ENCODE peak calls at places on chromosomes 13 and 19, in eight cellular contexts. One of them, this sample, is unnamed.

GRCh38 chr13:111213964-111214726 is 99.0 kb downstream of the ARHGEF7 start:
- DNase-seq in stomach: no peak
- DNase-seq in left lung: peak
- DNase-seq in progenitor cell of endocrine pancreas: no peak
- DNase-seq in bronchial epithelial cell: no peak
- DNase-seq in astrocyte of the spinal cord: no peak
- DNase-seq in thyroid gland: peak
- DNase-seq in mesothelial cell of epicardium: no peak
- DNase-seq in this sample: no peak

GRCh38 chr19:35098413-35099049 is 17.1 kb upstream of the FXYD3 start:
- DNase-seq in stomach: peak
- DNase-seq in left lung: no peak
- DNase-seq in progenitor cell of endocrine pancreas: no peak
- DNase-seq in bronchial epithelial cell: peak
- DNase-seq in astrocyte of the spinal cord: no peak
- DNase-seq in thyroid gland: peak
- DNase-seq in mesothelial cell of epicardium: no peak
- DNase-seq in this sample: no peak

GRCh38 chr13:50537029-50537428 is 306.5 kb downstream of the DLEU7 start:
- DNase-seq in stomach: no peak
- DNase-seq in left lung: no peak
- DNase-seq in progenitor cell of endocrine pancreas: no peak
- DNase-seq in bronchial epithelial cell: peak
- DNase-seq in astrocyte of the spinal cord: no peak
- DNase-seq in thyroid gland: no peak
- DNase-seq in mesothelial cell of epicardium: no peak
- DNase-seq in this sample: no peak

GRCh38 chr19:28445826-28446225 is 767.1 kb downstream of the UQCRFS1 start:
- DNase-seq in stomach: no peak
- DNase-seq in left lung: no peak
- DNase-seq in progenitor cell of endocrine pancreas: no peak
- DNase-seq in bronchial epithelial cell: no peak
- DNase-seq in astrocyte of the spinal cord: no peak
- DNase-seq in thyroid gland: no peak
- DNase-seq in mesothelial cell of epicardium: no peak
- DNase-seq in this sample: no peak

GRCh38 chr13:59771272-59771671 is 392.5 kb downstream of the DIAPH3 start:
- DNase-seq in stomach: no peak
- DNase-seq in left lung: no peak
- DNase-seq in progenitor cell of endocrine pancreas: no peak
- DNase-seq in bronchial epithelial cell: no peak
- DNase-seq in astrocyte of the spinal cord: peak
- DNase-seq in thyroid gland: no peak
- DNase-seq in mesothelial cell of epicardium: no peak
- DNase-seq in this sample: no peak

GRCh38 chr19:3184847-3185481 is 766 bp upstream of the NCLN start:
- DNase-seq in stomach: peak
- DNase-seq in left lung: peak
- DNase-seq in progenitor cell of endocrine pancreas: no peak
- DNase-seq in bronchial epithelial cell: no peak
- DNase-seq in astrocyte of the spinal cord: no peak
- DNase-seq in thyroid gland: peak
- DNase-seq in mesothelial cell of epicardium: no peak
- DNase-seq in this sample: no peak

GRCh38 chr19:48648134-48648533 is 2.1 kb upstream of the CA11 start:
- DNase-seq in stomach: no peak
- DNase-seq in left lung: no peak
- DNase-seq in progenitor cell of endocrine pancreas: no peak
- DNase-seq in bronchial epithelial cell: no peak
- DNase-seq in astrocyte of the spinal cord: no peak
- DNase-seq in thyroid gland: no peak
- DNase-seq in mesothelial cell of epicardium: no peak
- DNase-seq in this sample: no peak

GRCh38 chr19:10295305-10295846 is 5.6 kb downstream of the ICAM5 start:
- DNase-seq in stomach: peak
- DNase-seq in left lung: peak
- DNase-seq in progenitor cell of endocrine pancreas: no peak
- DNase-seq in bronchial epithelial cell: no peak
- DNase-seq in astrocyte of the spinal cord: no peak
- DNase-seq in thyroid gland: peak
- DNase-seq in mesothelial cell of epicardium: no peak
- DNase-seq in this sample: peak

GRCh38 chr13:89988206-89988605 is 1359.3 kb upstream of the MIR17HG start:
- DNase-seq in stomach: no peak
- DNase-seq in left lung: no peak
- DNase-seq in progenitor cell of endocrine pancreas: no peak
- DNase-seq in bronchial epithelial cell: no peak
- DNase-seq in astrocyte of the spinal cord: no peak
- DNase-seq in thyroid gland: no peak
- DNase-seq in mesothelial cell of epicardium: no peak
- DNase-seq in this sample: no peak

GRCh38 chr13:111280666-111281577 is 39.5 kb upstream of the TEX29 start:
- DNase-seq in stomach: no peak
- DNase-seq in left lung: no peak
- DNase-seq in progenitor cell of endocrine pancreas: no peak
- DNase-seq in bronchial epithelial cell: peak
- DNase-seq in astrocyte of the spinal cord: peak
- DNase-seq in thyroid gland: no peak
- DNase-seq in mesothelial cell of epicardium: no peak
- DNase-seq in this sample: no peak

GRCh38 chr19:35249848-35250711 is 1.3 kb downstream of the LSR start:
- DNase-seq in stomach: no peak
- DNase-seq in left lung: peak
- DNase-seq in progenitor cell of endocrine pancreas: no peak
- DNase-seq in bronchial epithelial cell: no peak
- DNase-seq in astrocyte of the spinal cord: no peak
- DNase-seq in thyroid gland: no peak
- DNase-seq in mesothelial cell of epicardium: peak
- DNase-seq in this sample: no peak

GRCh38 chr19:10454267-10454666 is 33.9 kb downstream of the PDE4A start:
- DNase-seq in stomach: no peak
- DNase-seq in left lung: no peak
- DNase-seq in progenitor cell of endocrine pancreas: peak
- DNase-seq in bronchial epithelial cell: no peak
- DNase-seq in astrocyte of the spinal cord: no peak
- DNase-seq in thyroid gland: no peak
- DNase-seq in mesothelial cell of epicardium: no peak
- DNase-seq in this sample: no peak

GRCh38 chr13:113542751-113543424 is 41.7 kb upstream of the TFDP1 start:
- DNase-seq in stomach: no peak
- DNase-seq in left lung: peak
- DNase-seq in progenitor cell of endocrine pancreas: no peak
- DNase-seq in bronchial epithelial cell: no peak
- DNase-seq in astrocyte of the spinal cord: no peak
- DNase-seq in thyroid gland: no peak
- DNase-seq in mesothelial cell of epicardium: no peak
- DNase-seq in this sample: no peak

GRCh38 chr19:14682084-14682483 is 7.4 kb upstream of the ADGRE3 start:
- DNase-seq in stomach: no peak
- DNase-seq in left lung: no peak
- DNase-seq in progenitor cell of endocrine pancreas: no peak
- DNase-seq in bronchial epithelial cell: no peak
- DNase-seq in astrocyte of the spinal cord: no peak
- DNase-seq in thyroid gland: no peak
- DNase-seq in mesothelial cell of epicardium: no peak
- DNase-seq in this sample: no peak

DNA sequence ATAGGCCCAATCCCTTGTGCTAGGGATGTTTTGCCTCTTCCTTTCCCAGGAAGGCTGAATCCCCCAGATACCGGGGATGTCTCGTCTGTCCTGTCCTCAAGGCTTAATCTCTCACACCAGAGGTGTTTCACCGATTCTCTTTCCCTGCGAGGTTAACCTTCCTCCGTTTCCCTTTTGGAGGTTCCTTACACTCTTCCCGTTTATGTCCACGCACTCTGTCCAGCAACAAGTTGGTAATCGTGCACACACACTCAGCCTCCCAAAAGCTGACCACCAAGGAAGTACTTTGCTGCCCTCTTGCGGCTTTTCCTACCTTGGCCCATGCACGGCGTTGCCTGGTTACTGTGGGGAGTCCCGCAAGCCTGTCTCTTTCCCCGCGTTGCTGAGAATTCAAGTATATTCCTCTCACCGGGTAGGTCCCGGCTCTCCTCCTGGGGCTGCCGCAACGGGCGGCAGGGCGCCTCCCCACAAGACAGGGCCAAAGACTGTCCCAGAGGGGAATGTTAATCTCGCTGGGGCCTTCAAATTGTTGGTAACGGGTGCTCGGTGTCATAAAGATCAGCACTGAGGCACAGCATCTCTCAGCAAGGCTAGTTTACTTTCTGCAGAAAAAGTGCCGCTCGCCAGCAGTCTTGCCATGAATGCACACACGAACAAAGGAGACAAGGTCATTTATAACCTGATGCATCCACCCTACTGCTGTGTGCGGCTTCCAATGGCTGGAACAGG is 36.7 kb upstream of the CD177 start:
- DNase-seq in stomach: peak
- DNase-seq in left lung: no peak
- DNase-seq in progenitor cell of endocrine pancreas: no peak
- DNase-seq in bronchial epithelial cell: peak
- DNase-seq in astrocyte of the spinal cord: no peak
- DNase-seq in thyroid gland: no peak
- DNase-seq in mesothelial cell of epicardium: no peak
- DNase-seq in this sample: no peak
- TF ChIP-seq CTCF in stomach: no peak
- TF ChIP-seq CTCF in left lung: no peak
- TF ChIP-seq CTCF in progenitor cell of endocrine pancreas: peak
- TF ChIP-seq CTCF in bronchial epithelial cell: peak
- TF ChIP-seq CTCF in astrocyte of the spinal cord: peak
- TF ChIP-seq CTCF in thyroid gland: no peak
- TF ChIP-seq CTCF in mesothelial cell of epicardium: no peak
- TF ChIP-seq CTCF in this sample: no peak

GRCh38 chr13:53311561-53311960 is 282.9 kb downstream of the OLFM4 start:
- DNase-seq in stomach: no peak
- DNase-seq in left lung: no peak
- DNase-seq in progenitor cell of endocrine pancreas: no peak
- DNase-seq in bronchial epithelial cell: no peak
- DNase-seq in astrocyte of the spinal cord: no peak
- DNase-seq in thyroid gland: no peak
- DNase-seq in mesothelial cell of epicardium: no peak
- DNase-seq in this sample: no peak
- TF ChIP-seq CTCF in stomach: no peak
- TF ChIP-seq CTCF in left lung: no peak
- TF ChIP-seq CTCF in progenitor cell of endocrine pancreas: peak
- TF ChIP-seq CTCF in bronchial epithelial cell: no peak
- TF ChIP-seq CTCF in astrocyte of the spinal cord: no peak
- TF ChIP-seq CTCF in thyroid gland: no peak
- TF ChIP-seq CTCF in mesothelial cell of epicardium: no peak
- TF ChIP-seq CTCF in this sample: no peak

GRCh38 chr19:55599468-55600335 is at the start of the genes FIZ1 and ZNF524:
- DNase-seq in stomach: peak
- DNase-seq in left lung: peak
- DNase-seq in progenitor cell of endocrine pancreas: peak
- DNase-seq in bronchial epithelial cell: peak
- DNase-seq in astrocyte of the spinal cord: peak
- DNase-seq in thyroid gland: peak
- DNase-seq in mesothelial cell of epicardium: peak
- DNase-seq in this sample: peak

GRCh38 chr19:55597493-55597892 is 1.8 kb downstream of the FIZ1 start:
- DNase-seq in stomach: no peak
- DNase-seq in left lung: no peak
- DNase-seq in progenitor cell of endocrine pancreas: no peak
- DNase-seq in bronchial epithelial cell: no peak
- DNase-seq in astrocyte of the spinal cord: no peak
- DNase-seq in thyroid gland: no peak
- DNase-seq in mesothelial cell of epicardium: no peak
- DNase-seq in this sample: no peak

GRCh38 chr19:55598034-55598433 is 1.3 kb downstream of the FIZ1 start:
- DNase-seq in stomach: no peak
- DNase-seq in left lung: no peak
- DNase-seq in progenitor cell of endocrine pancreas: no peak
- DNase-seq in bronchial epithelial cell: no peak
- DNase-seq in astrocyte of the spinal cord: no peak
- DNase-seq in thyroid gland: no peak
- DNase-seq in mesothelial cell of epicardium: no peak
- DNase-seq in this sample: no peak

GRCh38 chr19:55600336-55601028 is 394 bp downstream of the ZNF524 start:
- DNase-seq in stomach: no peak
- DNase-seq in left lung: no peak
- DNase-seq in progenitor cell of endocrine pancreas: peak
- DNase-seq in bronchial epithelial cell: no peak
- DNase-seq in astrocyte of the spinal cord: peak
- DNase-seq in thyroid gland: peak
- DNase-seq in mesothelial cell of epicardium: no peak
- DNase-seq in this sample: no peak

DNA sequence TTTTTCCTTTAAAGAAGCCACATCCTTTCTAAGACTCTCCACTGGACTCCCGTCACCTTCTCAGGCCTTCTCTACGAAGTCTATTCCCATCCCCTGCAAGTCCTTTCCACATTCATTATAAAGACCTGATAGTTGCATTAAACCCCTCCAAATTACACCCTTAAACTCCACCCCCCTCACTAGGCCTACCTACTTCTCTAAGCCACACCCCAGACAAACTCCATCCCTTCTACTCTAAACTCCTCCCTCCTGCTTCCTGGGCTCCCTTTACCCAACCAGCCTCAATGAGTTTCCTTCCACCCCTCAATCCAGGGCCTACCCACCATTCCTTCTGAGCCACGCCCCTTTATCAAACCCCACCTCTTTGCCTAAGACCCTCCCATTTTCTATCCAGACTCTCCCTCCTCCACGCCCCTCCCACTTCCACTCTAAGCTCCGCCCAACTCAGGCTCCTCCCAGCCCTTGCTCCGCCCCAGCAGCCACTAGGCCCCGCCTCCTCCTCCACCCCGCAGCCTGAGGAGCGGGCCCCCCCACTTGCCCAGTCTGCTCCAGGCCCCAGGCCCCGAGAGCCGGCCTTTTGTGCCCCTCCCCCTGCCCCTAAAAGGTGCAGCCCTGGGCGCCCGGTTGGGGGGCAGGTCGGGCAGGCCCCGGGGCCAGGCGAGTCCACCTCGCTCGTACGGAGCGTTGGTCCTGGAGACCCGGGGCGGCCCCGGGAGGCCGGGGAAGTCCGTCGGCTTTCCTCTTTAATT is 424 bp downstream of the FIZ1 start:
- DNase-seq in stomach: peak
- DNase-seq in left lung: peak
- DNase-seq in progenitor cell of endocrine pancreas: peak
- DNase-seq in bronchial epithelial cell: peak
- DNase-seq in astrocyte of the spinal cord: peak
- DNase-seq in thyroid gland: peak
- DNase-seq in mesothelial cell of epicardium: peak
- DNase-seq in this sample: peak
- TF ChIP-seq CTCF in stomach: no peak
- TF ChIP-seq CTCF in left lung: no peak
- TF ChIP-seq CTCF in progenitor cell of endocrine pancreas: no peak
- TF ChIP-seq CTCF in bronchial epithelial cell: no peak
- TF ChIP-seq CTCF in astrocyte of the spinal cord: no peak
- TF ChIP-seq CTCF in thyroid gland: peak
- TF ChIP-seq CTCF in mesothelial cell of epicardium: no peak
- TF ChIP-seq CTCF in this sample: no peak

GRCh38 chr13:75454497-75454896 is 27.5 kb downstream of the TBC1D4 start:
- DNase-seq in stomach: no peak
- DNase-seq in left lung: no peak
- DNase-seq in progenitor cell of endocrine pancreas: no peak
- DNase-seq in bronchial epithelial cell: peak
- DNase-seq in astrocyte of the spinal cord: no peak
- DNase-seq in thyroid gland: no peak
- DNase-seq in mesothelial cell of epicardium: no peak
- DNase-seq in this sample: no peak
- TF ChIP-seq CTCF in stomach: no peak
- TF ChIP-seq CTCF in left lung: no peak
- TF ChIP-seq CTCF in progenitor cell of endocrine pancreas: no peak
- TF ChIP-seq CTCF in bronchial epithelial cell: no peak
- TF ChIP-seq CTCF in astrocyte of the spinal cord: no peak
- TF ChIP-seq CTCF in thyroid gland: no peak
- TF ChIP-seq CTCF in mesothelial cell of epicardium: no peak
- TF ChIP-seq CTCF in this sample: no peak

GRCh38 chr19:42089191-42089750 is 13.3 kb downstream of the ZNF574 start:
- DNase-seq in stomach: no peak
- DNase-seq in left lung: no peak
- DNase-seq in progenitor cell of endocrine pancreas: no peak
- DNase-seq in bronchial epithelial cell: no peak
- DNase-seq in astrocyte of the spinal cord: no peak
- DNase-seq in thyroid gland: no peak
- DNase-seq in mesothelial cell of epicardium: no peak
- DNase-seq in this sample: no peak
- TF ChIP-seq CTCF in stomach: no peak
- TF ChIP-seq CTCF in left lung: no peak
- TF ChIP-seq CTCF in progenitor cell of endocrine pancreas: no peak
- TF ChIP-seq CTCF in bronchial epithelial cell: no peak
- TF ChIP-seq CTCF in astrocyte of the spinal cord: no peak
- TF ChIP-seq CTCF in thyroid gland: no peak
- TF ChIP-seq CTCF in mesothelial cell of epicardium: no peak
- TF ChIP-seq CTCF in this sample: no peak